ENCODE peak calls at places on chromosomes 12 and 14, in ten cellular contexts. One of them, this sample, is unnamed.

GRCh38 chr12:132812631-132813305 is 15.9 kb downstream of the GOLGA3 start:
- DNase-seq in fibroblast of lung: peak; percentile 86
- DNase-seq in AG09309: peak; percentile 71
- DNase-seq in A549: no peak
- DNase-seq in thyroid gland: no peak
- DNase-seq in brain microvascular endothelial cell: peak; percentile 19
- DNase-seq in choroid plexus epithelial cell: peak; percentile 78
- DNase-seq in pancreas: no peak
- DNase-seq in fibroblast of the aortic adventitia: no peak
- DNase-seq in stomach: no peak
- DNase-seq in this sample: no peak

GRCh38 chr12:67794151-67794550 is 145.6 kb downstream of the DYRK2 start:
- DNase-seq in A549: no peak
- DNase-seq in fibroblast of the aortic adventitia: peak; percentile 57
- DNase-seq in pancreas: no peak
- DNase-seq in brain microvascular endothelial cell: peak; percentile 64
- DNase-seq in stomach: no peak
- DNase-seq in choroid plexus epithelial cell: peak; percentile 62
- DNase-seq in AG09309: no peak
- DNase-seq in fibroblast of lung: peak; percentile 67
- DNase-seq in thyroid gland: no peak
- DNase-seq in this sample: no peak

GRCh38 chr14:55267816-55268215 is 3.4 kb upstream of the FBXO34 start:
- DNase-seq in A549: no peak
- DNase-seq in thyroid gland: peak; percentile 81
- DNase-seq in brain microvascular endothelial cell: no peak
- DNase-seq in AG09309: no peak
- DNase-seq in choroid plexus epithelial cell: peak; percentile 55
- DNase-seq in stomach: no peak
- DNase-seq in fibroblast of lung: peak; percentile 33
- DNase-seq in pancreas: no peak
- DNase-seq in fibroblast of the aortic adventitia: peak; percentile 58
- DNase-seq in this sample: peak; percentile 70

GRCh38 chr12:41466762-41467270 is 278.7 kb downstream of the PDZRN4 start:
- DNase-seq in AG09309: no peak
- DNase-seq in stomach: peak; percentile 48
- DNase-seq in brain microvascular endothelial cell: no peak
- DNase-seq in thyroid gland: no peak
- DNase-seq in fibroblast of the aortic adventitia: no peak
- DNase-seq in A549: no peak
- DNase-seq in pancreas: no peak
- DNase-seq in fibroblast of lung: peak; percentile 20
- DNase-seq in choroid plexus epithelial cell: peak; percentile 10
- DNase-seq in this sample: no peak

GRCh38 chr12:38689704-38690103 is 215.7 kb downstream of the CPNE8 start:
- DNase-seq in pancreas: no peak
- DNase-seq in thyroid gland: no peak
- DNase-seq in fibroblast of the aortic adventitia: peak; percentile 40
- DNase-seq in A549: no peak
- DNase-seq in stomach: no peak
- DNase-seq in fibroblast of lung: peak; percentile 41
- DNase-seq in brain microvascular endothelial cell: no peak
- DNase-seq in AG09309: peak; percentile 46
- DNase-seq in choroid plexus epithelial cell: no peak
- DNase-seq in this sample: no peak

GRCh38 chr12:121805800-121806555 is 2.2 kb downstream of the SETD1B start:
- DNase-seq in fibroblast of lung: no peak
- DNase-seq in A549: peak; percentile 48
- DNase-seq in AG09309: no peak
- DNase-seq in stomach: no peak
- DNase-seq in thyroid gland: no peak
- DNase-seq in brain microvascular endothelial cell: no peak
- DNase-seq in pancreas: no peak
- DNase-seq in fibroblast of the aortic adventitia: no peak
- DNase-seq in choroid plexus epithelial cell: no peak
- DNase-seq in this sample: no peak

GRCh38 chr14:79899610-79900009 is 311.7 kb downstream of the DIO2 start:
- DNase-seq in stomach: no peak
- DNase-seq in pancreas: no peak
- DNase-seq in fibroblast of lung: no peak
- DNase-seq in choroid plexus epithelial cell: no peak
- DNase-seq in brain microvascular endothelial cell: no peak
- DNase-seq in A549: no peak
- DNase-seq in thyroid gland: no peak
- DNase-seq in fibroblast of the aortic adventitia: no peak
- DNase-seq in AG09309: no peak
- DNase-seq in this sample: no peak

GRCh38 chr14:23061995-23062394 is 4.7 kb upstream of the CDH24 start:
- DNase-seq in fibroblast of lung: peak; percentile 94
- DNase-seq in A549: peak; percentile 84
- DNase-seq in pancreas: peak; percentile 69
- DNase-seq in thyroid gland: peak; percentile 71
- DNase-seq in brain microvascular endothelial cell: peak; percentile 96
- DNase-seq in fibroblast of the aortic adventitia: peak; percentile 94
- DNase-seq in choroid plexus epithelial cell: peak; percentile 98
- DNase-seq in AG09309: peak; percentile 76
- DNase-seq in stomach: peak; percentile 61
- DNase-seq in this sample: peak; percentile 83

GRCh38 chr14:74263181-74263580 is 23.9 kb downstream of the VSX2 start:
- DNase-seq in AG09309: no peak
- DNase-seq in brain microvascular endothelial cell: no peak
- DNase-seq in pancreas: no peak
- DNase-seq in fibroblast of the aortic adventitia: no peak
- DNase-seq in A549: no peak
- DNase-seq in choroid plexus epithelial cell: no peak
- DNase-seq in fibroblast of lung: no peak
- DNase-seq in thyroid gland: no peak
- DNase-seq in stomach: no peak
- DNase-seq in this sample: no peak

GRCh38 chr12:113214938-113215400 is 6.3 kb upstream of the TPCN1 start:
- DNase-seq in fibroblast of lung: peak; percentile 99
- DNase-seq in fibroblast of the aortic adventitia: peak; percentile 98
- DNase-seq in pancreas: no peak
- DNase-seq in stomach: no peak
- DNase-seq in AG09309: peak; percentile 98
- DNase-seq in brain microvascular endothelial cell: peak; percentile 97
- DNase-seq in thyroid gland: peak; percentile 45
- DNase-seq in choroid plexus epithelial cell: peak; percentile 98
- DNase-seq in A549: peak; percentile 83
- DNase-seq in this sample: peak; percentile 88

GRCh38 chr14:77372304-77372841 is 4.5 kb downstream of the TMED8 start:
- DNase-seq in fibroblast of the aortic adventitia: peak; percentile 3
- DNase-seq in thyroid gland: peak; percentile 5
- DNase-seq in stomach: no peak
- DNase-seq in brain microvascular endothelial cell: peak; percentile 20
- DNase-seq in pancreas: no peak
- DNase-seq in fibroblast of lung: peak; percentile 86
- DNase-seq in A549: no peak
- DNase-seq in choroid plexus epithelial cell: peak; percentile 47
- DNase-seq in AG09309: peak; percentile 2
- DNase-seq in this sample: no peak

GRCh38 chr12:79934309-79935020 is 432 bp downstream of the PPP1R12A start:
- DNase-seq in A549: no peak
- DNase-seq in stomach: peak; percentile 39
- DNase-seq in thyroid gland: peak; percentile 63
- DNase-seq in brain microvascular endothelial cell: peak; percentile 28
- DNase-seq in AG09309: no peak
- DNase-seq in fibroblast of lung: peak; percentile 56
- DNase-seq in pancreas: peak; percentile 16
- DNase-seq in choroid plexus epithelial cell: peak; percentile 48
- DNase-seq in fibroblast of the aortic adventitia: no peak
- DNase-seq in this sample: no peak

GRCh38 chr14:68139466-68140110 is 320.0 kb downstream of the RAD51B start:
- DNase-seq in AG09309: no peak
- DNase-seq in thyroid gland: no peak
- DNase-seq in brain microvascular endothelial cell: no peak
- DNase-seq in stomach: no peak
- DNase-seq in fibroblast of lung: no peak
- DNase-seq in fibroblast of the aortic adventitia: no peak
- DNase-seq in choroid plexus epithelial cell: no peak
- DNase-seq in pancreas: no peak
- DNase-seq in A549: no peak
- DNase-seq in this sample: no peak

GRCh38 chr12:68349921-68350606 is 17.9 kb upstream of the MDM1 start:
- DNase-seq in fibroblast of the aortic adventitia: no peak
- DNase-seq in A549: no peak
- DNase-seq in fibroblast of lung: no peak
- DNase-seq in stomach: no peak
- DNase-seq in AG09309: no peak
- DNase-seq in thyroid gland: no peak
- DNase-seq in pancreas: no peak
- DNase-seq in brain microvascular endothelial cell: no peak
- DNase-seq in choroid plexus epithelial cell: no peak
- DNase-seq in this sample: no peak

GRCh38 chr12:19506497-19506896 is 67.2 kb downstream of the AEBP2 start:
- DNase-seq in pancreas: no peak
- DNase-seq in fibroblast of the aortic adventitia: peak; percentile 21
- DNase-seq in stomach: no peak
- DNase-seq in AG09309: no peak
- DNase-seq in choroid plexus epithelial cell: peak; percentile 57
- DNase-seq in A549: no peak
- DNase-seq in brain microvascular endothelial cell: no peak
- DNase-seq in fibroblast of lung: peak; percentile 55
- DNase-seq in thyroid gland: no peak
- DNase-seq in this sample: no peak

GRCh38 chr12:52370906-52371608 is 3.8 kb upstream of the KRT85 start:
- DNase-seq in A549: no peak
- DNase-seq in stomach: no peak
- DNase-seq in thyroid gland: peak; percentile 92
- DNase-seq in brain microvascular endothelial cell: peak; percentile 30
- DNase-seq in AG09309: peak; percentile 28
- DNase-seq in pancreas: no peak
- DNase-seq in choroid plexus epithelial cell: peak; percentile 53
- DNase-seq in fibroblast of lung: peak; percentile 78
- DNase-seq in fibroblast of the aortic adventitia: peak; percentile 90
- DNase-seq in this sample: peak; percentile 72

GRCh38 chr12:120774169-120774916 is 48.7 kb downstream of the ACADS start:
- DNase-seq in fibroblast of lung: no peak
- DNase-seq in stomach: no peak
- DNase-seq in thyroid gland: no peak
- DNase-seq in AG09309: no peak
- DNase-seq in pancreas: no peak
- DNase-seq in fibroblast of the aortic adventitia: no peak
- DNase-seq in choroid plexus epithelial cell: no peak
- DNase-seq in brain microvascular endothelial cell: no peak
- DNase-seq in A549: no peak
- DNase-seq in this sample: no peak

GRCh38 chr12:20483776-20484175 is 115.4 kb downstream of the PDE3A start:
- DNase-seq in stomach: no peak
- DNase-seq in A549: no peak
- DNase-seq in AG09309: no peak
- DNase-seq in thyroid gland: no peak
- DNase-seq in fibroblast of the aortic adventitia: peak; percentile 46
- DNase-seq in choroid plexus epithelial cell: peak; percentile 70
- DNase-seq in fibroblast of lung: no peak
- DNase-seq in brain microvascular endothelial cell: peak; percentile 53
- DNase-seq in pancreas: no peak
- DNase-seq in this sample: no peak

GRCh38 chr12:27534060-27534764 is 10.2 kb downstream of the PPFIBP1 start:
- DNase-seq in AG09309: no peak
- DNase-seq in brain microvascular endothelial cell: no peak
- DNase-seq in stomach: no peak
- DNase-seq in fibroblast of lung: peak; percentile 60
- DNase-seq in thyroid gland: no peak
- DNase-seq in fibroblast of the aortic adventitia: no peak
- DNase-seq in A549: no peak
- DNase-seq in pancreas: no peak
- DNase-seq in choroid plexus epithelial cell: no peak
- DNase-seq in this sample: no peak

GRCh38 chr12:96514328-96514727 is 25.0 kb downstream of the CFAP54 start:
- DNase-seq in stomach: no peak
- DNase-seq in pancreas: no peak
- DNase-seq in fibroblast of lung: peak; percentile 30
- DNase-seq in AG09309: no peak
- DNase-seq in fibroblast of the aortic adventitia: no peak
- DNase-seq in thyroid gland: peak; percentile 31
- DNase-seq in A549: no peak
- DNase-seq in choroid plexus epithelial cell: peak; percentile 45
- DNase-seq in brain microvascular endothelial cell: no peak
- DNase-seq in this sample: no peak

GRCh38 chr12:57609781-57610552 is 1.3 kb upstream of the ARHGEF25 start:
- DNase-seq in fibroblast of the aortic adventitia: no peak
- DNase-seq in A549: no peak
- DNase-seq in pancreas: no peak
- DNase-seq in fibroblast of lung: no peak
- DNase-seq in choroid plexus epithelial cell: no peak
- DNase-seq in brain microvascular endothelial cell: no peak
- DNase-seq in AG09309: no peak
- DNase-seq in stomach: no peak
- DNase-seq in thyroid gland: no peak
- DNase-seq in this sample: no peak
- H3K4me3 ChIP-seq in fibroblast of the aortic adventitia: no peak overlapping the region
- H3K4me3 ChIP-seq in A549: no peak overlapping the region
- H3K4me3 ChIP-seq in pancreas: no peak overlapping the region
- H3K4me3 ChIP-seq in fibroblast of lung: no peak overlapping the region
- H3K4me3 ChIP-seq in choroid plexus epithelial cell: peak overlapping the region; percentile 70
- H3K4me3 ChIP-seq in brain microvascular endothelial cell: peak overlapping the region; percentile 65
- H3K4me3 ChIP-seq in AG09309: no peak overlapping the region
- H3K4me3 ChIP-seq in stomach: peak overlapping the region; percentile 54
- H3K4me3 ChIP-seq in thyroid gland: peak overlapping the region; percentile 52
- H3K4me3 ChIP-seq in this sample: no peak overlapping the region

GRCh38 chr14:51602176-51602759 is 49.4 kb upstream of the FRMD6 start:
- DNase-seq in A549: no peak
- DNase-seq in choroid plexus epithelial cell: no peak
- DNase-seq in thyroid gland: no peak
- DNase-seq in stomach: no peak
- DNase-seq in fibroblast of lung: peak; percentile 16
- DNase-seq in pancreas: no peak
- DNase-seq in brain microvascular endothelial cell: no peak
- DNase-seq in AG09309: no peak
- DNase-seq in fibroblast of the aortic adventitia: no peak
- DNase-seq in this sample: no peak
- TF ChIP-seq CTCF in A549: no peak
- TF ChIP-seq CTCF in choroid plexus epithelial cell: no peak
- TF ChIP-seq CTCF in thyroid gland: no peak
- TF ChIP-seq CTCF in stomach: no peak
- TF ChIP-seq CTCF in fibroblast of lung: no peak
- TF ChIP-seq CTCF in pancreas: no peak
- TF ChIP-seq CTCF in brain microvascular endothelial cell: no peak
- TF ChIP-seq CTCF in AG09309: no peak
- TF ChIP-seq CTCF in fibroblast of the aortic adventitia: no peak
- TF ChIP-seq CTCF in this sample: no peak

GRCh38 chr14:39035336-39035735 is 67.7 kb downstream of the SEC23A start:
- DNase-seq in A549: no peak
- DNase-seq in AG09309: no peak
- DNase-seq in fibroblast of the aortic adventitia: no peak
- DNase-seq in choroid plexus epithelial cell: no peak
- DNase-seq in pancreas: no peak
- DNase-seq in fibroblast of lung: no peak
- DNase-seq in stomach: no peak
- DNase-seq in brain microvascular endothelial cell: no peak
- DNase-seq in thyroid gland: no peak
- DNase-seq in this sample: no peak
- H3K4me3 ChIP-seq in A549: no peak overlapping the region
- H3K4me3 ChIP-seq in AG09309: no peak overlapping the region
- H3K4me3 ChIP-seq in fibroblast of the aortic adventitia: no peak overlapping the region
- H3K4me3 ChIP-seq in choroid plexus epithelial cell: no peak overlapping the region
- H3K4me3 ChIP-seq in pancreas: no peak overlapping the region
- H3K4me3 ChIP-seq in fibroblast of lung: no peak overlapping the region
- H3K4me3 ChIP-seq in stomach: no peak overlapping the region
- H3K4me3 ChIP-seq in brain microvascular endothelial cell: no peak overlapping the region
- H3K4me3 ChIP-seq in thyroid gland: no peak overlapping the region
- H3K4me3 ChIP-seq in this sample: no peak overlapping the region

GRCh38 chr14:106309423-106309822 is 783.0 kb downstream of the TMEM121 start:
- DNase-seq in choroid plexus epithelial cell: no peak
- DNase-seq in thyroid gland: no peak
- DNase-seq in A549: no peak
- DNase-seq in AG09309: no peak
- DNase-seq in fibroblast of the aortic adventitia: no peak
- DNase-seq in brain microvascular endothelial cell: no peak
- DNase-seq in fibroblast of lung: no peak
- DNase-seq in pancreas: no peak
- DNase-seq in stomach: no peak
- DNase-seq in this sample: no peak

GRCh38 chr14:106308839-106309389 is 782.5 kb downstream of the TMEM121 start:
- DNase-seq in fibroblast of lung: no peak
- DNase-seq in brain microvascular endothelial cell: no peak
- DNase-seq in choroid plexus epithelial cell: peak; percentile 2
- DNase-seq in fibroblast of the aortic adventitia: no peak
- DNase-seq in stomach: peak; percentile 46
- DNase-seq in thyroid gland: no peak
- DNase-seq in A549: peak; percentile 74
- DNase-seq in AG09309: no peak
- DNase-seq in pancreas: no peak
- DNase-seq in this sample: no peak
- TF ChIP-seq CTCF in fibroblast of lung: peak; percentile 23
- TF ChIP-seq CTCF in brain microvascular endothelial cell: peak; percentile 60
- TF ChIP-seq CTCF in choroid plexus epithelial cell: peak; percentile 39
- TF ChIP-seq CTCF in fibroblast of the aortic adventitia: peak; percentile 4
- TF ChIP-seq CTCF in stomach: no peak
- TF ChIP-seq CTCF in thyroid gland: no peak
- TF ChIP-seq CTCF in A549: peak; percentile 44
- TF ChIP-seq CTCF in AG09309: peak; percentile 37
- TF ChIP-seq CTCF in pancreas: peak; percentile 37
- TF ChIP-seq CTCF in this sample: peak; percentile 45